ENCODE peak calls at places on chromosomes 1 and 21, in six cellular contexts. E, A, D, B, T and X are unnamed samples.

GRCh38 chr1:29934255-29934654 is 697.9 kb downstream of the PTPRU start:
- DNase-seq in E (no peak), A (no peak), D (no peak), B (no peak), T (no peak), X (no peak)

GRCh38 chr1:100703716-100704115 is 15.8 kb upstream of the VCAM1 start:
- DNase-seq in E (no peak), A (no peak), D (no peak), B (no peak), T (no peak), X (peak; percentile 8)

GRCh38 chr1:39828734-39829133 is 40.1 kb upstream of the BMP8B start:
- DNase-seq in E (no peak), A (no peak), D (no peak), B (no peak), T (no peak), X (no peak)

GRCh38 chr1:201850053-201850397 is 21.1 kb downstream of the IPO9 start:
- DNase-seq in E (peak; percentile 80), A (peak; percentile 63), D (no peak), B (no peak), T (peak; percentile 49), X (peak; percentile 87)

GRCh38 chr1:21320410-21321107 is 30.3 kb upstream of the ECE1 start:
- DNase-seq in E (no peak), A (no peak), D (no peak), B (no peak), T (no peak), X (no peak)

GRCh38 chr1:216464489-216464888 is 41.2 kb upstream of the USH2A start:
- DNase-seq in E (peak; percentile 97), A (peak; percentile 99), D (no peak), B (no peak), T (peak; percentile 57), X (peak; percentile 95)

GRCh38 chr1:51567653-51568052 is 48.6 kb upstream of the EPS15 start:
- DNase-seq in E (peak; percentile 79), A (peak; percentile 98), D (no peak), B (no peak), T (peak; percentile 96), X (peak; percentile 95)

GRCh38 chr1:31127266-31127665 is 61.7 kb upstream of the PUM1 start:
- DNase-seq in E (peak; percentile 40), A (no peak), D (no peak), B (no peak), T (peak; percentile 8), X (peak; percentile 18)

GRCh38 chr21:19048088-19048672 is 644.6 kb upstream of the TMPRSS15 start:
- DNase-seq in E (no peak), A (no peak), D (no peak), B (no peak), T (no peak), X (no peak)

GRCh38 chr1:24619376-24619775 is 23.7 kb upstream of the SRRM1 start:
- DNase-seq in E (no peak), A (no peak), D (no peak), B (no peak), T (no peak), X (no peak)

GRCh38 chr1:8595919-8596318 is 221.5 kb downstream of the RERE start:
- DNase-seq in E (no peak), A (no peak), D (no peak), B (no peak), T (no peak), X (peak; percentile 11)

GRCh38 chr1:235041201-235041600 is 87.4 kb downstream of the TOMM20 start:
- DNase-seq in E (no peak), A (no peak), D (no peak), B (no peak), T (no peak), X (no peak)

GRCh38 chr1:30707412-30708360 is 15.7 kb downstream of the MATN1 start:
- DNase-seq in E (no peak), A (peak; percentile 77), D (peak; percentile 79), B (peak; percentile 68), T (no peak), X (peak; percentile 51)

GRCh38 chr21:43834146-43834905 is 30.7 kb upstream of the AGPAT3 start:
- DNase-seq in E (no peak), A (no peak), D (no peak), B (no peak), T (no peak), X (no peak)

GRCh38 chr1:228867093-228867950 is 132.0 kb downstream of the RHOU start:
- DNase-seq in E (no peak), A (no peak), D (no peak), B (no peak), T (no peak), X (no peak)

GRCh38 chr1:31784356-31785019 is 20.3 kb upstream of the ADGRB2 start:
- DNase-seq in E (no peak), A (no peak), D (no peak), B (no peak), T (no peak), X (no peak)

GRCh38 chr1:240597153-240597745 is 14.7 kb downstream of the GREM2 start:
- DNase-seq in E (no peak), A (no peak), D (no peak), B (no peak), T (no peak), X (no peak)

GRCh38 chr1:46246548-46247432 is 773 bp upstream of the RAD54L start:
- DNase-seq in E (no peak), A (peak; percentile 35), D (peak; percentile 64), B (no peak), T (no peak), X (peak; percentile 49)

GRCh38 chr1:46244656-46245371 is 2.7 kb upstream of the RAD54L start:
- DNase-seq in E (no peak), A (peak; percentile 58), D (no peak), B (no peak), T (no peak), X (peak; percentile 39)

GRCh38 chr1:46247433-46248121 is at the start of gene RAD54L:
- DNase-seq in E (peak; percentile 95), A (peak; percentile 99), D (peak; percentile 97), B (peak; percentile 98), T (peak; percentile 98), X (peak; percentile 99)

GRCh38 chr1:46242918-46243317 is 4.6 kb upstream of the RAD54L start:
- DNase-seq in E (no peak), A (no peak), D (no peak), B (no peak), T (no peak), X (no peak)

GRCh38 chr1:46248122-46248920 is 758 bp downstream of the RAD54L start:
- DNase-seq in E (no peak), A (peak; percentile 70), D (no peak), B (no peak), T (no peak), X (no peak)
- TF ChIP-seq CTCF in E (no peak), A (peak; percentile 48), D (no peak), B (no peak), T (no peak), X (peak; percentile 54)

GRCh38 chr1:17845583-17845982 is 90.5 kb downstream of the ACTL8 start:
- DNase-seq in E (no peak), A (no peak), D (no peak), B (no peak), T (no peak), X (no peak)

GRCh38 chr1:17851075-17851474 is 95.9 kb downstream of the ACTL8 start:
- DNase-seq in E (no peak), A (no peak), D (no peak), B (no peak), T (no peak), X (no peak)

GRCh38 chr1:17853241-17853640 is 98.1 kb downstream of the ACTL8 start:
- DNase-seq in E (no peak), A (no peak), D (no peak), B (no peak), T (no peak), X (no peak)

GRCh38 chr1:17852383-17852782 is 97.2 kb downstream of the ACTL8 start:
- DNase-seq in E (no peak), A (no peak), D (no peak), B (no peak), T (no peak), X (no peak)

DNA sequence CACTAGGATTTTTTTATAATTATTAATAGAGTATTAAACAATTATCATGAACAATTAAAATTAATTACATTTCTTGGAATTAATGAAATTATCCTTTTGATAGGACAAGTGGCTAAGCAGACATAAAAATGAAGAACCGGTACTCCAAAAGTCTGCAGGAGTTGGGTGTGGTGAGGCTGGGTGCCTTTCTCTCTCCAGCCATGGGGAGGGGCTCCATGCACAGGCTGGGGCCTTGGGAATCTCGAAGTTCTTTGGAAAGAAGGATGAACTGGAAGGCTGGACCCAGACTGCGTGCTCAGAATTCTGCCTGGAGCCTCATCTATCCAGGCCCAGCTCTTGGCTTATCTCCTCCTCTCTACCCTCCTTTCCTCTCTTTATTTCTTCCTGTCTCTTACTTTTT is 94.1 kb downstream of the ACTL8 start:
- DNase-seq in E (no peak), A (peak; percentile 34), D (no peak), B (no peak), T (no peak), X (no peak)
- TF ChIP-seq CTCF in E (peak; percentile 58), A (peak; percentile 42), D (peak; percentile 43), B (no peak), T (peak; percentile 71), X (peak; percentile 71)

GRCh38 chr1:13517193-13517812 is 3.5 kb upstream of the LRRC38 start:
- DNase-seq in E (no peak), A (peak; percentile 43), D (no peak), B (no peak), T (no peak), X (no peak)
- TF ChIP-seq CTCF in E (no peak), A (peak; percentile 56), D (peak; percentile 55), B (no peak), T (no peak), X (peak; percentile 8)

DNA sequence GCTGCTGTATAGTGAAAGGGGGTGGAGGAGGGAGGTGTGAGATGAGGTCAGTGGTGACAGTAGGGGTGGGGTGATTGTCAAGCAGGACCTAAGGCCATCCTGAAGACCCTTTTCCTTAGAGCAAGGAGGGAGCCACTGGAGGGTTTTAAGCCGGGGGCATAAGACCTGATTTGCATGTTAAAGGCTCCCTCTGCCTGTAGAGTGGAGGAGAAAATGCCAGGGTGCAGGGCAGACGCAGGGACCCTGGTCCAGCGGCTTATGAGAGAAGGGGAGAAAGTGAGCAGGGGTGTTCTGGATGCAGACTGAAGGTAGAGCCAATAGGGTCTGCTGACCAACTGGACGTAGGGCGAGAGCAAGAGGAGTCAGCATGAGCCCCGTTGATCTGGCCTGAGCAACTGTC is 154.1 kb downstream of the TRABD2B start:
- DNase-seq in E (no peak), A (no peak), D (no peak), B (no peak), T (no peak), X (no peak)
- TF ChIP-seq CTCF in E (no peak), A (no peak), D (no peak), B (no peak), T (no peak), X (no peak)

DNA sequence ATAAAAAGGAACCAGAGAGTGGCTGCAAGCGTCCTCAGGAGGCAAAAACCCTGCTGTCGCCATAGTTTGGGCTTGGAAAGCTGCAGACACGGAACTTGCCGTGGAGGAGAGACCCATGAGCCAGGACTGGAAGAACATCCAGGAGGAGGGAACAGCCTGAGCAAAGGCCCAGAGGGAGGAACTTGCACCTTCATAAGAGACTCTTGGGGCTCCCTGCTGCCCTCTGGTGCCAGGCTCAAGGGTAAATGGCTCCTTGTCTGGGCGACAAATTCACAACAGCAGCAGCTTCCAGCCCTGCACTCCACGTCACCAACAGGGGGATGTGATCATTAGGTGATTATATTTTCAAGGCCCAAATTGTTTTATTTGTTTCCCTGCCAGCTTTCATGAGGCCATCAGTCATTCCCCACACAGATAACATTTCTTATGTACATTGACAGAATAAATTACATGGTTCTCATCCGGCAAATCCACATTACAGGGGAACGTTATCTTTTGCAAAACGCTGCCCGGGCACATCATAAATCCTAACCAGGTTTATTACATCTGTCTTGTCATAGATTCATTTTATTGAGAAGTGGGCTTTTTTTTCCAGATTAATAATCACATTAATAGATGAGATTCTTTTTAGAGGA is 143.0 kb upstream of the GRIK3 start:
- DNase-seq in E (no peak), A (peak; percentile 44), D (no peak), B (no peak), T (no peak), X (no peak)
- TF ChIP-seq CTCF in E (no peak), A (peak; percentile 59), D (peak; percentile 46), B (no peak), T (no peak), X (peak; percentile 13)